ENCODE peak calls at places on chromosomes 13 and 19, in five cellular contexts. O, H, I, N and P are unnamed samples.

GRCh38 chr19:3408996-3409345 is 42.6 kb downstream of the NFIC start:
- DNase-seq in O (no peak), H (no peak), I (no peak), N (no peak), P (no peak)

GRCh38 chr13:112877976-112878955 is 90.7 kb upstream of the MCF2L start:
- DNase-seq in O (no peak), H (peak; percentile 30), I (no peak), N (no peak), P (no peak)

GRCh38 chr19:38878575-38879399 is 712 bp upstream of the RINL start:
- DNase-seq in O (no peak), H (no peak), I (no peak), N (no peak), P (no peak)

GRCh38 chr13:20190481-20191310 is 2.0 kb downstream of the GJB2 start:
- DNase-seq in O (no peak), H (no peak), I (no peak), N (peak; percentile 90), P (peak; percentile 81)

GRCh38 chr19:6233051-6233826 is 46.5 kb downstream of the MLLT1 start:
- DNase-seq in O (no peak), H (peak; percentile 85), I (no peak), N (peak; percentile 43), P (no peak)

GRCh38 chr13:83449666-83450395 is 432.4 kb downstream of the SLITRK1 start:
- DNase-seq in O (peak; percentile 21), H (no peak), I (no peak), N (peak; percentile 62), P (no peak)

GRCh38 chr19:43754312-43754561 is 525 bp downstream of the SMG9 start:
- DNase-seq in O (no peak), H (no peak), I (no peak), N (no peak), P (no peak)

GRCh38 chr19:49851456-49852259 is 699 bp downstream of the PTOV1 start:
- DNase-seq in O (no peak), H (peak; percentile 53), I (no peak), N (no peak), P (no peak)

GRCh38 chr13:106987435-106987800 is 419.5 kb upstream of the ARGLU1 start:
- DNase-seq in O (no peak), H (no peak), I (no peak), N (no peak), P (no peak)

GRCh38 chr19:11382898-11383705 is 1.0 kb downstream of the EPOR start:
- DNase-seq in O (peak; percentile 82), H (peak; percentile 82), I (no peak), N (no peak), P (no peak)

GRCh38 chr19:43784981-43785808 is 4.4 kb upstream of the KCNN4 start:
- DNase-seq in O (peak; percentile 84), H (peak; percentile 71), I (no peak), N (peak; percentile 67), P (peak; percentile 58)

GRCh38 chr19:1324792-1325567 is 39.3 kb downstream of the EFNA2 start:
- DNase-seq in O (peak; percentile 58), H (peak; percentile 56), I (peak; percentile 39), N (peak; percentile 61), P (peak; percentile 48)

GRCh38 chr19:2166741-2167738 is 3.3 kb downstream of the DOT1L start:
- DNase-seq in O (peak; percentile 64), H (peak; percentile 92), I (peak; percentile 67), N (peak; percentile 67), P (no peak)

GRCh38 chr13:51241720-51242119 is 19.5 kb downstream of the FAM124A start:
- DNase-seq in O (no peak), H (no peak), I (no peak), N (no peak), P (no peak)